ENCODE peak calls at places on chromosomes 7 and 10, in five cellular contexts. G is tibial nerve; D is lower lobe of right lung; E is CD4-positive, alpha-beta memory T cell; Y is heart left ventricle. H is an unnamed sample. For H3K4me1, the result is how much of the 10 kb centered on the place peaks cover.

GRCh38 chr10:30435068-30435422 is 1.1 kb downstream of the MAP3K8 start:
- DNase-seq in D (no peak), G (peak), E (no peak), Y (peak), H (no peak)

GRCh38 chr10:121084029-121084674 is 233.0 kb downstream of the WDR11 start:
- DNase-seq in D (no peak), G (no peak), E (no peak), Y (no peak), H (no peak)

GRCh38 chr7:55440040-55440690 is 75.0 kb downstream of the LANCL2 start:
- DNase-seq in E (no peak), G (no peak), Y (peak), D (no peak), H (no peak)

GRCh38 chr10:109978481-109978880 is 29.3 kb upstream of the ADD3 start:
- DNase-seq in Y (peak), E (peak), G (peak), D (no peak), H (no peak)

GRCh38 chr7:98354511-98355249 is 46.2 kb downstream of the BAIAP2L1 start:
- DNase-seq in D (peak), E (no peak), G (no peak), Y (no peak), H (no peak)

GRCh38 chr10:69716711-69717560 is 84.8 kb upstream of the COL13A1 start:
- DNase-seq in G (no peak), Y (no peak), E (peak), D (peak), H (no peak)

GRCh38 chr10:19931886-19932285 is 115.7 kb downstream of the PLXDC2 start:
- DNase-seq in E (no peak), Y (peak), D (no peak), G (no peak), H (no peak)

GRCh38 chr7:68321076-68321639 is 1277.1 kb upstream of the AUTS2 start:
- DNase-seq in E (no peak), Y (peak), G (no peak), D (no peak), H (peak)

GRCh38 chr10:82811621-82812020 is 936.6 kb downstream of the NRG3 start:
- DNase-seq in D (no peak), Y (no peak), G (no peak), E (no peak), H (no peak)

GRCh38 chr10:126673565-126673964 is 3.1 kb upstream of the C10orf90 start:
- DNase-seq in G (no peak), Y (no peak), E (no peak), D (no peak), H (no peak)

GRCh38 chr10:10794056-10794455 is 223.6 kb upstream of the CELF2 start:
- DNase-seq in G (no peak), D (no peak), E (no peak), Y (no peak), H (no peak)

GRCh38 chr7:26648429-26649015 is 215.9 kb downstream of the SKAP2 start:
- DNase-seq in G (no peak), Y (no peak), D (no peak), E (no peak), H (no peak)

GRCh38 chr7:158617737-158618128 is 30.1 kb upstream of the PTPRN2 start:
- DNase-seq in D (no peak), G (peak), E (no peak), Y (no peak), H (no peak)

GRCh38 chr7:144398291-144398690 is 5.2 kb downstream of the NOBOX start:
- DNase-seq in E (no peak), D (no peak), Y (no peak), G (no peak), H (no peak)

GRCh38 chr7:7795736-7796135 is 77.3 kb upstream of the RPA3 start:
- DNase-seq in E (no peak), D (no peak), Y (no peak), G (no peak), H (no peak)

GRCh38 chr7:10239643-10240345 is 733.9 kb upstream of the PHF14 start:
- DNase-seq in G (no peak), D (no peak), E (no peak), Y (peak), H (peak)

GRCh38 chr7:142785841-142786250 is 15.1 kb downstream of the PRSS2 start:
- DNase-seq in E (peak), G (no peak), D (no peak), Y (no peak), H (no peak)

GRCh38 chr7:36005876-36006275 is 147.2 kb upstream of the EEPD1 start:
- DNase-seq in D (no peak), E (no peak), Y (no peak), G (no peak), H (no peak)

GRCh38 chr10:97047327-97047726 is 138.4 kb downstream of the SLIT1 start:
- DNase-seq in G (no peak), E (no peak), Y (no peak), D (no peak), H (no peak)

GRCh38 chr7:44309271-44310091 is 15.9 kb downstream of the CAMK2B start:
- DNase-seq in G (no peak), D (peak), E (peak), Y (no peak), H (no peak)

GRCh38 chr7:4436361-4436899 is 245.7 kb upstream of the FOXK1 start:
- DNase-seq in D (no peak), Y (no peak), E (no peak), G (no peak), H (no peak)

GRCh38 chr10:16520900-16521299 is 779 bp downstream of the C1QL3 start:
- DNase-seq in Y (no peak), D (no peak), G (no peak), E (peak), H (no peak)

GRCh38 chr7:71326596-71326995 is 194.7 kb downstream of the GALNT17 start:
- DNase-seq in Y (no peak), G (no peak), E (no peak), D (no peak), H (no peak)

GRCh38 chr7:48109848-48110663 is 21.0 kb downstream of the UPP1 start:
- DNase-seq in E (peak), Y (peak), D (peak), G (peak), H (peak)

DNA sequence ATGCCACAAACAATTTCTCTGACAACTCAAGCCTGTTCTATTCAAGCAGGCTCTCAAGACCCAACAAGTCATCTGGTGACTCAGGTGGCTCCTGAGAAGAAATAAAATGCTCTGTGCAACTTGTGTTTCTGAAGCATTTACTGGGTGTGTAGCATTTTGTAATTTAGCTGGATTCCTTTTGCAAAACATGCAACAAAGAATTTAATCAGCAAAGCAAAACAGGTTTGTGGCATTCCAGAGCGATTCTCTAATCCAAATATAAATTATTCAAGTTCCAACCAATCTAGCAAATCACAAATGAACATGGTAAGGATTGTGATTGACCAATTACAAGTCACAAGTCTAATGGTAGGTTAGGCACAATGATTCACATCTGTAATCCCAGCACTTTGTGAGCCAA is 39.8 kb upstream of the C10orf67 start:
- DNase-seq in Y (no peak), E (no peak), G (no peak), D (no peak), H (no peak)
- H3K27ac ChIP-seq in Y (no peak), E (no peak), G (no peak), D (no peak), H (no peak)

GRCh38 chr10:26857991-26858706 is 2.6 kb downstream of the ABI1 start:
- DNase-seq in E (no peak), G (no peak), Y (no peak), D (no peak), H (no peak)

GRCh38 chr10:26859241-26860025 is 1.3 kb downstream of the ABI1 start:
- DNase-seq in D (no peak), E (no peak), G (no peak), Y (no peak), H (no peak)

GRCh38 chr10:26854524-26854923 is 6.2 kb downstream of the ABI1 start:
- DNase-seq in G (no peak), E (no peak), Y (no peak), D (no peak), H (no peak)

GRCh38 chr10:26858707-26859034 is 2.1 kb downstream of the ABI1 start:
- DNase-seq in Y (no peak), D (no peak), G (no peak), E (no peak), H (no peak)

DNA sequence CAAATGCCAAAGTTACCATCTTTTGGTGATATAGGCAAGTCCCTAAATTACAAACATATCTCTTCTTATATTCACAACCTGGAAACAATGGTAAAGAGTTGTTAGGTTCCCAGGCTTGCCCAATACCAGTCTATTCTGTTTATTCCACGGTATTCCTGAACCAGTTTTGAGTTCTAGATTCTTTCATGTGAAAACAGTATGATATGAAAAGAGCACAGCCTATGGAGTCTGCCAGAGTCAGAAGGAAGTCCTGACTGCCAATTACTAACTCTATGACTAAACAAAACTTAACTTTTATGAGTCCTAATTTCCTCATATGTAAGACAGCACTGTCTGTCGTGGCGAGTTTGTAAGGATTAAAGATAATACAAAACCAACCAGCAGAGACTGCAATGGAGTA is 5.6 kb downstream of the ABI1 start:
- DNase-seq in G (no peak), D (no peak), Y (no peak), E (no peak), H (no peak)
- H3K4me1 ChIP-seq in G (under half), D (half or more), Y (half or more), E (half or more), H (half or more)

DNA sequence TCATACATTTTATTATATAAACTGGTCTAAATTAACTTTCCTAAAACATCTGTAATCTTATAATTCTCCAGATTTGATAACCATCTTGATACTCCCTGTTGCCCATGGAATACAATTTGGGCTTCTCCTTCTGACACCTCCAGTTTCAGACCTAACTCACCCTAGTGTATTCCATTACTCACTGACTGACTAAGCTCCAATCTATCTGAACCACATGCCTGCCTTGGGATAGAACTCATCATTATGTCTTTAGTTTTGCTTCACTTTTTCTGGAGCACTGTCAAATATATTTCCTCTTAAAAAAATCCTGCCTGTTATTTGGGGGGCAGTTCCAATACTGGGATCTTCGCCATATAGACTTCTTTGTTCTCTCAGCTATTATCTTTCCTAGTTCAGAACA is 4.9 kb upstream of the FOXP2 start:
- DNase-seq in D (no peak), Y (no peak), E (no peak), G (no peak), H (no peak)
- H3K27ac ChIP-seq in D (no peak), Y (no peak), E (no peak), G (no peak), H (no peak)

GRCh38 chr10:79253704-79254103 is 93.6 kb upstream of the PPIF start:
- DNase-seq in G (no peak), D (no peak), Y (no peak), E (no peak), H (no peak)

GRCh38 chr10:79250259-79250658 is 97.0 kb upstream of the PPIF start:
- DNase-seq in G (no peak), D (peak), E (no peak), Y (no peak), H (no peak)

GRCh38 chr10:79254333-79255006 is 92.8 kb upstream of the PPIF start:
- DNase-seq in E (no peak), G (no peak), Y (no peak), D (no peak), H (no peak)

GRCh38 chr10:79255007-79255507 is 92.2 kb upstream of the PPIF start:
- DNase-seq in D (no peak), Y (no peak), E (no peak), G (no peak), H (no peak)

GRCh38 chr10:79252450-79252849 is 94.8 kb upstream of the PPIF start:
- DNase-seq in E (no peak), Y (no peak), D (no peak), G (no peak), H (no peak)
- H3K4me1 ChIP-seq in E (under half), Y (half or more), D (half or more), G (under half), H (half or more)

GRCh38 chr7:84631913-84632312 is 437.3 kb upstream of the SEMA3A start:
- DNase-seq in Y (no peak), D (no peak), E (no peak), G (no peak), H (no peak)
- H3K27ac ChIP-seq in Y (no peak), D (no peak), E (no peak), G (no peak), H (no peak)

DNA sequence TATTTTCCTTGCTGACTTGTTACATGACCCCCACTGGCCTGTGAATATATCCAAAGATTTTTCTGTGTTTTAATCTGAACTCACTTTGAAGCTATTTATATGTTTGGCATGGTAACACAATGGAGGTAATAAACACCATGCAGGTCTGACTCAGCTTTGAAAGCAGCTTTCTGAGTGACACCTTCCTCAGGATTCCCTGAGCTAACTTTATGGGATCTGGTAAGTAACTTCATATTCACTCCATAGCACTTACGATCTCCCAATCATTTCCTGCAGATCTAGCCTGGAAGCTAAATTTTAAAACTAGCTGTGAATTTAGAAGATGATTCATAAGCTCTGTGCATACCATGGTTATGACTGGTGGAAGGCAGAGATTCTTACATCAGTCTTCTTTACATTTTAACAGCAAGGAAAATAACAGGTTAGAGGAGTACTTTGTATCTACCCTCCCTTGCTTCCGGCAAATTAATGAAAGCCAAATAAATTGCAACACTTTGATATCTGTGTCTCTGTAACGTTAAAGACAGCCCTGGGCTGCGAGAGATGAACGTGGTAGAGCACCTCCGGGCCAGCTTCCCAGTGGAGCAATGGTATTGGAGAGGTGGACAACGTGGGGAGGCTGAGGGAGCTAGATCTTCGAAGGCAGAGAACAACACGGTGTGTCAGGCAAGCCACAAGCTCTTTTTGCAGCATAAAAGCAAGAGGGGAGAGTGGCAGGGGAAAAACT is 170.2 kb upstream of the KLF14 start:
- DNase-seq in G (no peak), D (no peak), E (no peak), Y (no peak), H (no peak)
- H3K4me1 ChIP-seq in G (half or more), D (half or more), E (half or more), Y (half or more), H (half or more)

DNA sequence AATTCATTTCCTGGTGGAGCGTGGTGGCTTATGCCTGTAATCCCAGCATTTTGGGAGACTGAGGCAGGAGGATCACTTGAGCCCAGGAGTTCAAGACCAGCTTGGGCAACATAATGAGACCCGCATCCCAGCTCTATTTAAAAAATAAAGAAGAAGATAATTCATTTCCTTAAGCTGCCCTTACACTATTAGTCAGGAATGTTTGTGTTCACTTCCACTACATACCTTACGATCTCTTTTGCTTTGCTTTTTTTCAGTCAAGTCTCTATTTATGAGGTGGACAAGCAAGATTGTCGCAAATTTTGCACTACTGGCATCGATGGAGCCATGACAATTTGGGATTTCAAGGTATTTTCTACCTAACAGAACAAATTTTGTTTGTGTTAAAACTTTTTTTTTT is 11.2 kb upstream of the ARPC1B start:
- DNase-seq in E (no peak), G (no peak), Y (no peak), D (no peak), H (no peak)
- H3K27ac ChIP-seq in E (no peak), G (no peak), Y (no peak), D (no peak), H (no peak)

GRCh38 chr10:43864622-43865021 is 215.9 kb upstream of the ZNF32 start:
- DNase-seq in G (no peak), E (no peak), D (no peak), Y (no peak), H (no peak)

GRCh38 chr10:43863270-43863669 is 214.6 kb upstream of the ZNF32 start:
- DNase-seq in D (peak), G (no peak), Y (no peak), E (no peak), H (no peak)

GRCh38 chr10:43865275-43866135 is 216.8 kb upstream of the ZNF32 start:
- DNase-seq in Y (no peak), G (no peak), E (no peak), D (no peak), H (no peak)

GRCh38 chr10:43862756-43863155 is 214.1 kb upstream of the ZNF32 start:
- DNase-seq in D (no peak), E (no peak), G (no peak), Y (no peak), H (no peak)

DNA sequence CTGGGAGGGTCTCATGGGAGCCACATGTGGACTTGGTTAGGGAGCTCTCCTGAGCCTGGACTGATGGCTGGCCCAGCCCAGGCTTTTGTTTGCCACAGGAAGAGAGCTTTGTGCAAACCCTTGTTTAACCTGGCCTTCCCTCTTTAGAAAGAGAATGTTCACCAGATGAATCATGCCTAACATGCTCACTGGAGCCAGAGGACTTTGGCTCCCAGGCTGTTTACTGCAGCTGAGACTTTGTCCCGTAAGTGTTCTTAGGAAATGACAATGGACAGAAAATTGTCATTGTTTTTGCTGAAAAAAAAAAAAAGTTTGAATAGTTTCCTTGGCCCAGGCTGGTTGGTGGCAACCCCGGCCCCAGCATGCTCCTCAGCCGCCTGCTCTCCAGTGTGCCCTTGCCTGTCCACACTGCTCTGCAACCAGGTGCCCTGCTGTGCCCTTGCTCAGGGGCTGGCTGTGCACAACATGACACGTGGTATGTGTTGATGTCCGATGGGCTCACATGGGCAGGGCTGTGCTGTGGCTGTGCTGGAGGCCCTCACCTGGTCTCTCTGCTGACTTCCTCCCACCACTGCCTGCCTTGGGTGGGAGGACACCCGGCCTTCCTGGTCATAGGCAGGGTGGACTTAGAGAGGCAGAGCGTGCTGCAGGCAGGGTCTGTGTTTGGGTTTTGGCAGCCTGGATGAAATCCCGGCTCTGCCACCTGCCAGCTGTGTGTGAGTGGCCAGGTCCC is 215.3 kb upstream of the ZNF32 start:
- DNase-seq in G (no peak), E (no peak), D (peak), Y (peak), H (peak)
- H3K4me1 ChIP-seq in G (under half), E (under half), D (under half), Y (under half), H (under half)

GRCh38 chr10:128851281-128851680 is 615.8 kb upstream of the MGMT start:
- DNase-seq in E (no peak), G (no peak), D (no peak), Y (no peak), H (no peak)

GRCh38 chr10:128850647-128851046 is 616.4 kb upstream of the MGMT start:
- DNase-seq in D (no peak), E (no peak), Y (no peak), G (no peak), H (no peak)

GRCh38 chr10:128848807-128849206 is 618.2 kb upstream of the MGMT start:
- DNase-seq in D (no peak), Y (peak), E (no peak), G (no peak), H (peak)

GRCh38 chr10:128843972-128844371 is 623.1 kb upstream of the MGMT start:
- DNase-seq in E (no peak), D (no peak), Y (no peak), G (no peak), H (no peak)

DNA sequence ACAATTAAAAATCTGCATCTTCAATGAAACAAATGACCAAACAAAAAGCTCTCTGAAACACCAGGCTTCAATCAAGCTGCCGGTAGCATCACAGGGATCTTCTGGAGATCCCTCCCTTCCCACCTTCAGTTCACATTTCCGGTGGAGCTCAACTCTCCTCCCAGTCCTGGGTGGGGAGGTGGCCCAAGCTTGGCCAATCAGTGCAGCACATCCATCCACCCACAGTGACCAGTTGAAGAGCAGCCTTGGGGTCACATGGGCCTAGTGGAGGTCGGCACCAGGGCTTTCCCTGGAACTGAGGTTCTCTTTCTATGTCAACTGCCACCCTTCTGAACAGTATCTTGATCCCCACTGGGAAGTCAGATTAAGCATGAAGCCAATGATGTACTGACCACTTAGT is 620.1 kb upstream of the MGMT start:
- DNase-seq in Y (no peak), D (no peak), G (no peak), E (no peak), H (no peak)
- H3K27ac ChIP-seq in Y (no peak), D (no peak), G (no peak), E (no peak), H (no peak)